ENCODE peak calls at places on chromosomes 2 and 18, in four cellular contexts. C, X, E and Y are unnamed samples.

GRCh38 chr2:109344270-109344805 is 215.3 kb downstream of the SH3RF3 start:
- DNase-seq in X (no peak), E (no peak), C (no peak), Y (no peak)

GRCh38 chr2:199842631-199843030 is 8.4 kb downstream of the FTCDNL1 start:
- DNase-seq in C (no peak), E (no peak), X (no peak), Y (no peak)

GRCh38 chr2:179443175-179443574 is 178.5 kb upstream of the SESTD1 start:
- DNase-seq in X (no peak), E (peak; percentile 52), C (no peak), Y (no peak)

GRCh38 chr18:75276813-75277628 is 66.4 kb downstream of the TSHZ1 start:
- DNase-seq in E (no peak), C (peak; percentile 8), X (peak; percentile 73), Y (no peak)

GRCh38 chr2:47499093-47499492 is 96.1 kb downstream of the MSH2 start:
- DNase-seq in X (no peak), C (peak; percentile 43), E (no peak), Y (no peak)

GRCh38 chr2:137964066-137964858 is at the start of gene HNMT:
- DNase-seq in C (peak; percentile 36), X (peak; percentile 55), E (no peak), Y (no peak)

GRCh38 chr18:23992119-23992940 is 22.2 kb upstream of the TTC39C start:
- DNase-seq in C (peak; percentile 82), E (peak; percentile 51), X (peak; percentile 38), Y (no peak)

GRCh38 chr18:2971741-2972552 is 41.0 kb downstream of the LPIN2 start:
- DNase-seq in C (no peak), X (no peak), E (peak; percentile 34), Y (no peak)

GRCh38 chr2:38095996-38096861 is 20.3 kb upstream of the CYP1B1 start:
- DNase-seq in E (peak; percentile 74), X (peak; percentile 58), C (peak; percentile 97), Y (no peak)

GRCh38 chr2:27959496-27959895 is 69.0 kb downstream of the BABAM2 start:
- DNase-seq in C (peak; percentile 61), E (no peak), X (peak; percentile 50), Y (no peak)

GRCh38 chr18:1848716-1849115 is 722.6 kb downstream of the METTL4 start:
- DNase-seq in X (no peak), E (no peak), C (peak; percentile 85), Y (no peak)

GRCh38 chr18:62336618-62337017 is 11.5 kb downstream of the TNFRSF11A start:
- DNase-seq in X (no peak), E (no peak), C (no peak), Y (no peak)

GRCh38 chr2:144354953-144355352 is 165.0 kb downstream of the ZEB2 start:
- DNase-seq in X (peak; percentile 20), E (no peak), C (peak; percentile 21), Y (no peak)

GRCh38 chr2:9836517-9836916 is 6.8 kb upstream of the TAF1B start:
- DNase-seq in E (no peak), X (no peak), C (no peak), Y (no peak)

GRCh38 chr2:2777876-2778275 is 446.8 kb upstream of the MYT1L start:
- DNase-seq in E (no peak), C (no peak), X (no peak), Y (no peak)

GRCh38 chr2:121699421-121700328 is 37.0 kb downstream of the NIFK start:
- DNase-seq in X (peak; percentile 84), E (peak; percentile 22), C (peak; percentile 97), Y (peak; percentile 65)

GRCh38 chr2:28292491-28292890 is 100.2 kb upstream of the FOSL2 start:
- DNase-seq in C (no peak), E (no peak), X (peak; percentile 70), Y (no peak)

GRCh38 chr2:235793163-235793752 is 299.4 kb downstream of the AGAP1 start:
- DNase-seq in X (peak; percentile 24), E (peak; percentile 29), C (peak; percentile 79), Y (no peak)

GRCh38 chr2:216086207-216086893 is 4.6 kb downstream of the TMEM169 start:
- DNase-seq in E (no peak), X (no peak), C (no peak), Y (no peak)

GRCh38 chr18:44123743-44124142 is 556.9 kb upstream of the SETBP1 start:
- DNase-seq in X (no peak), E (no peak), C (peak; percentile 13), Y (no peak)

GRCh38 chr2:45554764-45555163 is 56.3 kb downstream of the SRBD1 start:
- DNase-seq in E (no peak), X (peak; percentile 52), C (no peak), Y (no peak)

GRCh38 chr2:104897515-104898184 is 43.7 kb downstream of the POU3F3 start:
- DNase-seq in E (no peak), X (peak; percentile 25), C (peak; percentile 3), Y (no peak)

GRCh38 chr18:12247946-12248345 is 6.2 kb upstream of the CIDEA start:
- DNase-seq in C (no peak), X (no peak), E (no peak), Y (no peak)

GRCh38 chr18:22399949-22400348 is 17.8 kb downstream of the CTAGE1 start:
- DNase-seq in E (no peak), C (peak; percentile 24), X (peak; percentile 62), Y (no peak)

GRCh38 chr2:27871805-27872204 is 18.4 kb downstream of the RBKS start:
- DNase-seq in E (no peak), X (no peak), C (peak; percentile 56), Y (no peak)

GRCh38 chr18:989423-989822 is 84.8 kb downstream of the ADCYAP1 start:
- DNase-seq in E (no peak), X (no peak), C (no peak), Y (no peak)

GRCh38 chr2:27977623-27978312 is 87.2 kb downstream of the BABAM2 start:
- DNase-seq in X (peak; percentile 96), C (peak; percentile 84), E (no peak), Y (no peak)

GRCh38 chr2:191441761-191442160 is 196.6 kb downstream of the MYO1B start:
- DNase-seq in C (no peak), E (no peak), X (peak; percentile 27), Y (no peak)

GRCh38 chr18:10787293-10787901 is 261.6 kb downstream of the NAPG start:
- DNase-seq in X (peak; percentile 80), E (peak; percentile 64), C (peak; percentile 59), Y (peak; percentile 35)

GRCh38 chr2:37274354-37274965 is 43.0 kb downstream of the NDUFAF7 start:
- DNase-seq in E (no peak), C (no peak), X (peak; percentile 19), Y (no peak)

GRCh38 chr18:11751305-11752115 is 62.4 kb downstream of the GNAL start:
- DNase-seq in X (no peak), C (peak; percentile 27), E (no peak), Y (no peak)

DNA sequence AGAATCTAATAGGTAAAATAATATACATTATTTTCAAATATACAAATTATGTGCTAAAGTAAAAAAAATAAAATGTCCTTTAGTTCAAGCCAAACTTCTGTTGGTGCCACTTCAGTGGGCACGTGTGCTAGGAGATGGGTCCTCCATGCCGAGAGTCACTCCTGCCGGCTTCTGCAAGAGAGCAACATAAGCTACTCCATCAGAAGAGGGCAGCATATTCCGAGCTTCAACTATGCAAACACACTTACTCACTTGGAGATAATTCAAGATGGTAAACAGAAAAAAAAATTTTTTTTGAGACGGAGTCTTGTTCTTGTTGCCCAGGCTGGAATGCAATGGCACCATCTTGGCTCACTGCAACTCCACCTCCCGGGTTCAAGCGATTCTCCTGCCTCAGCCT is 24.4 kb downstream of the CNOT11 start:
- DNase-seq in E (no peak), C (peak; percentile 67), X (peak; percentile 49), Y (no peak)
- TF ChIP-seq CTCF in E (no peak), C (peak; percentile 49), X (no peak), Y (no peak)

GRCh38 chr2:159807183-159808037 is 9.4 kb upstream of the CD302 start:
- DNase-seq in E (no peak), X (peak; percentile 61), C (peak; percentile 68), Y (peak; percentile 13)
- TF ChIP-seq CTCF in E (peak; percentile 85), X (peak; percentile 75), C (peak; percentile 84), Y (peak; percentile 83)

GRCh38 chr2:111663471-111663951 is 220.5 kb downstream of the ANAPC1 start:
- DNase-seq in C (no peak), E (no peak), X (peak; percentile 41), Y (no peak)
- TF ChIP-seq CTCF in C (peak; percentile 11), E (no peak), X (peak; percentile 35), Y (no peak)

DNA sequence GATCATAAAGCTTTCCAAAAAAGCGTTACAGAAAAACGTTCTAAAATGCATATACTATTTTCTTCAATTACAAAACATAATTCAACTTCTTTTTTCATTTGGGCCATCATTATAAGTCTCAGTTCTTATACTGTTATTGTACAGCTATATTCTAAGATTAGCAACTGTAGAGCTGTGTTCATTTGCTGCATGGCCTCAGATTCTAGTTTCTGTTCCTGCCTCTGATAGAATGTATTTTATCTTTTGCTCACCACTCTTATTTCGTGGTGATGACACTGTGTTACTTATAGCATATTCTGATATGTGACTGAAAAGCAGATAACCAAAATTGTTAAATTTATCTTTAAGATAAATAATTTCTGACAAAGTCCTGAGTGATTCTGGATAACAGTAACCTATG is 67.2 kb downstream of the PTRHD1 start:
- DNase-seq in X (no peak), C (no peak), E (no peak), Y (no peak)
- TF ChIP-seq CTCF in X (no peak), C (no peak), E (no peak), Y (no peak)